ENCODE peak calls at places on chromosomes 4 and X, in four cellular contexts. A, M, O and X are unnamed samples.

GRCh38 chr4:128163177-128164117 is 102.3 kb downstream of the LARP1B start:
- DNase-seq in A (no peak), O (no peak), M (no peak), X (no peak)

GRCh38 chrX:43815209-43815608 is 67.0 kb downstream of the MAOB start:
- DNase-seq in O (no peak), M (no peak), A (no peak), X (no peak)

GRCh38 chrX:265502-265901 is 15.7 kb upstream of the PLCXD1 start:
- DNase-seq in O (no peak), M (no peak), A (no peak), X (peak; percentile 1)

GRCh38 chr4:40454816-40455215 is 119.7 kb downstream of the CHRNA9 start:
- DNase-seq in O (no peak), A (no peak), M (no peak), X (no peak)

GRCh38 chrX:1264556-1264955 is 4.1 kb upstream of the CSF2RA start:
- DNase-seq in M (no peak), A (no peak), O (no peak), X (no peak)

GRCh38 chr4:78337216-78337615 is 214.4 kb upstream of the ANXA3 start:
- DNase-seq in A (no peak), M (no peak), O (no peak), X (no peak)

GRCh38 chr4:55609393-55609821 is 17.4 kb upstream of the PDCL2 start:
- DNase-seq in M (no peak), A (no peak), O (no peak), X (no peak)

GRCh38 chrX:39125834-39126233 is 324.6 kb downstream of the MID1IP1 start:
- DNase-seq in O (no peak), M (no peak), A (no peak), X (no peak)

GRCh38 chr4:1609901-1610790 is 74.0 kb downstream of the FAM53A start:
- DNase-seq in M (no peak), A (no peak), O (no peak), X (no peak)

GRCh38 chr4:17475481-17475880 is 36.4 kb downstream of the QDPR start:
- DNase-seq in A (no peak), O (no peak), M (no peak), X (no peak)

GRCh38 chrX:56765816-56766553 is 36.9 kb downstream of the NBDY start:
- DNase-seq in M (peak; percentile 64), O (no peak), A (no peak), X (no peak)

GRCh38 chrX:117327306-117327705 is 789.3 kb downstream of the KLHL13 start:
- DNase-seq in O (no peak), A (no peak), M (no peak), X (no peak)

GRCh38 chrX:134732676-134733075 is 74.4 kb upstream of the PLAC1 start:
- DNase-seq in A (no peak), M (no peak), O (no peak), X (no peak)

GRCh38 chr4:107987916-107988762 is 1.6 kb upstream of the HADH start:
- DNase-seq in M (no peak), O (no peak), A (no peak), X (no peak)

GRCh38 chrX:42075032-42075431 is 151.7 kb upstream of the CASK start:
- DNase-seq in M (no peak), O (no peak), A (no peak), X (no peak)

GRCh38 chrX:71111851-71112468 is 583 bp upstream of the IL2RG start:
- DNase-seq in A (peak; percentile 52), M (no peak), O (no peak), X (no peak)

GRCh38 chrX:75522565-75523411 is at the start of gene ZDHHC15:
- DNase-seq in A (no peak), M (no peak), O (peak; percentile 40), X (no peak)

GRCh38 chr4:22427676-22428075 is 88.2 kb downstream of the ADGRA3 start:
- DNase-seq in O (no peak), A (no peak), M (no peak), X (no peak)

GRCh38 chrX:7286461-7286860 is 138.5 kb upstream of the PUDP start:
- DNase-seq in O (no peak), A (no peak), M (no peak), X (no peak)

GRCh38 chr4:120616-121015 is 3.7 kb upstream of the ZNF718 start:
- DNase-seq in A (no peak), M (no peak), O (no peak), X (no peak)

GRCh38 chr4:1082215-1083182 is 30.9 kb downstream of the RNF212 start:
- DNase-seq in M (peak; percentile 42), A (peak; percentile 67), O (no peak), X (peak; percentile 93)

GRCh38 chrX:112868586-112868985 is 28.0 kb upstream of the AMOT start:
- DNase-seq in O (no peak), M (no peak), A (no peak), X (no peak)

GRCh38 chr4:83121246-83121645 is 6.7 kb upstream of the PLAC8 start:
- DNase-seq in M (no peak), O (no peak), A (no peak), X (no peak)

GRCh38 chr4:181756451-181756850 is 486.8 kb upstream of the TENM3 start:
- DNase-seq in A (no peak), M (no peak), O (no peak), X (no peak)

GRCh38 chrX:131332331-131332730 is 43.2 kb upstream of the IGSF1 start:
- DNase-seq in A (no peak), M (no peak), O (no peak), X (no peak)

GRCh38 chr4:184282895-184283654 is 65.4 kb upstream of the ENPP6 start:
- DNase-seq in A (no peak), M (peak; percentile 69), O (no peak), X (peak; percentile 75)

GRCh38 chr4:80265571-80266266 is 745 bp upstream of the FGF5 start:
- DNase-seq in O (no peak), M (no peak), A (no peak), X (no peak)

GRCh38 chr4:15690020-15690809 is 8.6 kb downstream of the FAM200B start:
- DNase-seq in A (peak; percentile 10), M (no peak), O (no peak), X (no peak)

GRCh38 chr4:48173055-48173991 is 39.3 kb upstream of the TXK start:
- DNase-seq in M (no peak), O (no peak), A (no peak), X (no peak)

GRCh38 chr4:41656572-41657301 is 91.8 kb downstream of the PHOX2B start:
- DNase-seq in A (no peak), O (peak; percentile 37), M (no peak), X (no peak)

GRCh38 chrX:122119361-122119760 is 1064.7 kb upstream of the GRIA3 start:
- DNase-seq in M (no peak), O (no peak), A (no peak), X (no peak)

GRCh38 chr4:151117371-151117962 is 18.0 kb downstream of the RPS3A start:
- DNase-seq in M (peak; percentile 95), A (peak; percentile 91), O (no peak), X (peak; percentile 51)

GRCh38 chrX:63349307-63349706 is 1.8 kb downstream of the SPIN4 start:
- DNase-seq in A (no peak), M (peak; percentile 43), O (no peak), X (no peak)

GRCh38 chrX:30713061-30713525 is 59.9 kb downstream of the GK start:
- DNase-seq in M (peak; percentile 73), A (peak; percentile 59), O (no peak), X (peak; percentile 33)

GRCh38 chr4:102623622-102624021 is 122.5 kb downstream of the NFKB1 start:
- DNase-seq in M (no peak), O (no peak), A (no peak), X (no peak)

GRCh38 chr4:149923736-149924135 is 108.1 kb upstream of the IQCM start:
- DNase-seq in A (no peak), M (no peak), O (no peak), X (no peak)

GRCh38 chrX:132539611-132540010 is 50.8 kb upstream of the MBNL3 start:
- DNase-seq in M (no peak), O (no peak), A (no peak), X (no peak)

GRCh38 chrX:19343085-19343461 is 654 bp upstream of the PDHA1 start:
- DNase-seq in O (no peak), A (no peak), M (peak; percentile 45), X (no peak)

GRCh38 chr4:159481936-159482335 is 379.1 kb downstream of the RAPGEF2 start:
- DNase-seq in M (no peak), O (no peak), A (no peak), X (no peak)